ENCODE peak calls at places on chromosomes 13 and 19, in nine cellular contexts. One of them, this sample, is unnamed.
A peak's percentile ranks its signal among the peaks of the same experiment; 100 is the strongest.

GRCh38 chr13:31719214-31719613 is 20.1 kb upstream of the RXFP2 start:
- DNase-seq in nucleus accumbens: no peak
- DNase-seq in aorta: no peak
- DNase-seq in cerebellum: no peak
- DNase-seq in SJCRH30: no peak
- DNase-seq in T-cell: no peak
- DNase-seq in H54: no peak
- DNase-seq in iPS-NIHi11: no peak
- DNase-seq in ovary: no peak
- DNase-seq in this sample: no peak

GRCh38 chr19:46015080-46015960 is 7.5 kb downstream of the PGLYRP1 start:
- DNase-seq in nucleus accumbens: no peak
- DNase-seq in aorta: peak; percentile 60
- DNase-seq in cerebellum: peak; percentile 62
- DNase-seq in SJCRH30: no peak
- DNase-seq in T-cell: peak; percentile 64
- DNase-seq in H54: no peak
- DNase-seq in iPS-NIHi11: peak; percentile 91
- DNase-seq in ovary: no peak
- DNase-seq in this sample: peak; percentile 72

GRCh38 chr19:10471909-10472308 is 31.2 kb downstream of the KEAP1 start:
- DNase-seq in nucleus accumbens: no peak
- DNase-seq in aorta: no peak
- DNase-seq in cerebellum: no peak
- DNase-seq in SJCRH30: peak; percentile 37
- DNase-seq in T-cell: no peak
- DNase-seq in H54: no peak
- DNase-seq in iPS-NIHi11: no peak
- DNase-seq in ovary: no peak
- DNase-seq in this sample: no peak

GRCh38 chr13:95641961-95642621 is 2.4 kb downstream of the DZIP1 start:
- DNase-seq in nucleus accumbens: no peak
- DNase-seq in aorta: peak; percentile 64
- DNase-seq in cerebellum: peak; percentile 23
- DNase-seq in SJCRH30: no peak
- DNase-seq in T-cell: no peak
- DNase-seq in H54: no peak
- DNase-seq in iPS-NIHi11: peak; percentile 49
- DNase-seq in ovary: peak; percentile 37
- DNase-seq in this sample: no peak

GRCh38 chr19:9531933-9532332 is 6.5 kb downstream of the ZNF426 start:
- DNase-seq in nucleus accumbens: no peak
- DNase-seq in aorta: no peak
- DNase-seq in cerebellum: no peak
- DNase-seq in SJCRH30: no peak
- DNase-seq in T-cell: no peak
- DNase-seq in H54: no peak
- DNase-seq in iPS-NIHi11: no peak
- DNase-seq in ovary: no peak
- DNase-seq in this sample: no peak

GRCh38 chr19:10118960-10119359 is 739 bp downstream of the EIF3G start:
- DNase-seq in nucleus accumbens: no peak
- DNase-seq in aorta: no peak
- DNase-seq in cerebellum: no peak
- DNase-seq in SJCRH30: no peak
- DNase-seq in T-cell: no peak
- DNase-seq in H54: no peak
- DNase-seq in iPS-NIHi11: no peak
- DNase-seq in ovary: no peak
- DNase-seq in this sample: no peak

GRCh38 chr13:111860161-111860560 is 206.8 kb upstream of the SOX1 start:
- DNase-seq in nucleus accumbens: no peak
- DNase-seq in aorta: no peak
- DNase-seq in cerebellum: no peak
- DNase-seq in SJCRH30: no peak
- DNase-seq in T-cell: no peak
- DNase-seq in H54: no peak
- DNase-seq in iPS-NIHi11: no peak
- DNase-seq in ovary: no peak
- DNase-seq in this sample: no peak

GRCh38 chr13:83709751-83710515 is 172.3 kb downstream of the SLITRK1 start:
- DNase-seq in nucleus accumbens: no peak
- DNase-seq in aorta: no peak
- DNase-seq in cerebellum: no peak
- DNase-seq in SJCRH30: no peak
- DNase-seq in T-cell: no peak
- DNase-seq in H54: no peak
- DNase-seq in iPS-NIHi11: no peak
- DNase-seq in ovary: no peak
- DNase-seq in this sample: no peak

GRCh38 chr13:48571121-48571901 is 38.4 kb upstream of the RCBTB2 start:
- DNase-seq in nucleus accumbens: no peak
- DNase-seq in aorta: no peak
- DNase-seq in cerebellum: no peak
- DNase-seq in SJCRH30: peak; percentile 78
- DNase-seq in T-cell: no peak
- DNase-seq in H54: no peak
- DNase-seq in iPS-NIHi11: no peak
- DNase-seq in ovary: peak; percentile 38
- DNase-seq in this sample: no peak

GRCh38 chr13:74062933-74063332 is 71.3 kb downstream of the KLF12 start:
- DNase-seq in nucleus accumbens: peak; percentile 5
- DNase-seq in aorta: peak; percentile 80
- DNase-seq in cerebellum: peak; percentile 60
- DNase-seq in SJCRH30: no peak
- DNase-seq in T-cell: no peak
- DNase-seq in H54: no peak
- DNase-seq in iPS-NIHi11: no peak
- DNase-seq in ovary: peak; percentile 52
- DNase-seq in this sample: no peak

GRCh38 chr19:42242071-42242511 is 311 bp downstream of the GSK3A start:
- DNase-seq in nucleus accumbens: no peak
- DNase-seq in aorta: peak; percentile 69
- DNase-seq in cerebellum: no peak
- DNase-seq in SJCRH30: no peak
- DNase-seq in T-cell: no peak
- DNase-seq in H54: no peak
- DNase-seq in iPS-NIHi11: no peak
- DNase-seq in ovary: no peak
- DNase-seq in this sample: no peak

GRCh38 chr13:112248909-112249592 is 127.1 kb upstream of the SPACA7 start:
- DNase-seq in nucleus accumbens: no peak
- DNase-seq in aorta: no peak
- DNase-seq in cerebellum: no peak
- DNase-seq in SJCRH30: no peak
- DNase-seq in T-cell: no peak
- DNase-seq in H54: no peak
- DNase-seq in iPS-NIHi11: no peak
- DNase-seq in ovary: no peak
- DNase-seq in this sample: no peak

GRCh38 chr19:18340990-18341868 is 831 bp downstream of the PGPEP1 start:
- DNase-seq in nucleus accumbens: peak; percentile 39
- DNase-seq in aorta: peak; percentile 72
- DNase-seq in cerebellum: no peak
- DNase-seq in SJCRH30: peak; percentile 75
- DNase-seq in T-cell: peak; percentile 67
- DNase-seq in H54: peak; percentile 82
- DNase-seq in iPS-NIHi11: peak; percentile 70
- DNase-seq in ovary: peak; percentile 73
- DNase-seq in this sample: no peak

GRCh38 chr13:98879965-98880364 is 97.9 kb downstream of the DOCK9 start:
- DNase-seq in nucleus accumbens: no peak
- DNase-seq in aorta: no peak
- DNase-seq in cerebellum: peak; percentile 10
- DNase-seq in SJCRH30: no peak
- DNase-seq in T-cell: no peak
- DNase-seq in H54: no peak
- DNase-seq in iPS-NIHi11: no peak
- DNase-seq in ovary: no peak
- DNase-seq in this sample: no peak

GRCh38 chr13:27295096-27295495 is 24.5 kb downstream of the RASL11A start:
- DNase-seq in nucleus accumbens: no peak
- DNase-seq in aorta: no peak
- DNase-seq in cerebellum: no peak
- DNase-seq in SJCRH30: no peak
- DNase-seq in T-cell: no peak
- DNase-seq in H54: no peak
- DNase-seq in iPS-NIHi11: no peak
- DNase-seq in ovary: no peak
- DNase-seq in this sample: no peak

GRCh38 chr13:106534844-106535551 is 464 bp downstream of the EFNB2 start:
- DNase-seq in nucleus accumbens: no peak
- DNase-seq in aorta: peak; percentile 55
- DNase-seq in cerebellum: peak; percentile 19
- DNase-seq in SJCRH30: peak; percentile 42
- DNase-seq in T-cell: peak; percentile 10
- DNase-seq in H54: peak; percentile 51
- DNase-seq in iPS-NIHi11: peak; percentile 36
- DNase-seq in ovary: peak; percentile 39
- DNase-seq in this sample: peak; percentile 56

GRCh38 chr19:5933391-5933998 is 19.4 kb downstream of the CAPS start:
- DNase-seq in nucleus accumbens: no peak
- DNase-seq in aorta: no peak
- DNase-seq in cerebellum: no peak
- DNase-seq in SJCRH30: no peak
- DNase-seq in T-cell: no peak
- DNase-seq in H54: no peak
- DNase-seq in iPS-NIHi11: no peak
- DNase-seq in ovary: no peak
- DNase-seq in this sample: no peak

GRCh38 chr19:27746691-27747380 is 1466.1 kb downstream of the UQCRFS1 start:
- DNase-seq in nucleus accumbens: no peak
- DNase-seq in aorta: no peak
- DNase-seq in cerebellum: peak; percentile 52
- DNase-seq in SJCRH30: peak; percentile 21
- DNase-seq in T-cell: no peak
- DNase-seq in H54: no peak
- DNase-seq in iPS-NIHi11: peak; percentile 59
- DNase-seq in ovary: peak; percentile 17
- DNase-seq in this sample: no peak

GRCh38 chr19:49335071-49335783 is at the start of gene CD37:
- DNase-seq in nucleus accumbens: no peak
- DNase-seq in aorta: peak; percentile 58
- DNase-seq in cerebellum: no peak
- DNase-seq in SJCRH30: no peak
- DNase-seq in T-cell: peak; percentile 65
- DNase-seq in H54: no peak
- DNase-seq in iPS-NIHi11: no peak
- DNase-seq in ovary: no peak
- DNase-seq in this sample: no peak

GRCh38 chr13:26653310-26653709 is 95.8 kb downstream of the WASF3 start:
- DNase-seq in nucleus accumbens: no peak
- DNase-seq in aorta: no peak
- DNase-seq in cerebellum: no peak
- DNase-seq in SJCRH30: no peak
- DNase-seq in T-cell: no peak
- DNase-seq in H54: no peak
- DNase-seq in iPS-NIHi11: no peak
- DNase-seq in ovary: no peak
- DNase-seq in this sample: no peak

GRCh38 chr13:19860884-19861655 is 2.4 kb downstream of the ZMYM5 start:
- DNase-seq in nucleus accumbens: no peak
- DNase-seq in aorta: peak; percentile 49
- DNase-seq in cerebellum: no peak
- DNase-seq in SJCRH30: peak; percentile 76
- DNase-seq in T-cell: peak; percentile 4
- DNase-seq in H54: no peak
- DNase-seq in iPS-NIHi11: no peak
- DNase-seq in ovary: no peak
- DNase-seq in this sample: no peak

GRCh38 chr13:26024558-26024957 is 27.3 kb downstream of the SHISA2 start:
- DNase-seq in nucleus accumbens: no peak
- DNase-seq in aorta: no peak
- DNase-seq in cerebellum: no peak
- DNase-seq in SJCRH30: peak; percentile 78
- DNase-seq in T-cell: no peak
- DNase-seq in H54: no peak
- DNase-seq in iPS-NIHi11: no peak
- DNase-seq in ovary: no peak
- DNase-seq in this sample: no peak

GRCh38 chr13:113119166-113119821 is 3.3 kb upstream of the F10 start:
- DNase-seq in nucleus accumbens: no peak
- DNase-seq in aorta: no peak
- DNase-seq in cerebellum: no peak
- DNase-seq in SJCRH30: no peak
- DNase-seq in T-cell: no peak
- DNase-seq in H54: no peak
- DNase-seq in iPS-NIHi11: no peak
- DNase-seq in ovary: peak; percentile 8
- DNase-seq in this sample: no peak

GRCh38 chr19:15759962-15760565 is 22.3 kb downstream of the OR10H3 start:
- DNase-seq in nucleus accumbens: no peak
- DNase-seq in aorta: no peak
- DNase-seq in cerebellum: no peak
- DNase-seq in SJCRH30: peak; percentile 21
- DNase-seq in T-cell: no peak
- DNase-seq in H54: no peak
- DNase-seq in iPS-NIHi11: no peak
- DNase-seq in ovary: no peak
- DNase-seq in this sample: no peak

GRCh38 chr19:18529782-18530181 is 7.9 kb upstream of the ELL start:
- DNase-seq in nucleus accumbens: no peak
- DNase-seq in aorta: no peak
- DNase-seq in cerebellum: no peak
- DNase-seq in SJCRH30: no peak
- DNase-seq in T-cell: no peak
- DNase-seq in H54: no peak
- DNase-seq in iPS-NIHi11: no peak
- DNase-seq in ovary: no peak
- DNase-seq in this sample: no peak

GRCh38 chr13:107365466-107366215 is 797.7 kb upstream of the ARGLU1 start:
- DNase-seq in nucleus accumbens: no peak
- DNase-seq in aorta: no peak
- DNase-seq in cerebellum: no peak
- DNase-seq in SJCRH30: no peak
- DNase-seq in T-cell: no peak
- DNase-seq in H54: no peak
- DNase-seq in iPS-NIHi11: no peak
- DNase-seq in ovary: no peak
- DNase-seq in this sample: no peak

GRCh38 chr13:79522583-79522982 is 41.6 kb downstream of the NDFIP2 start:
- DNase-seq in nucleus accumbens: no peak
- DNase-seq in aorta: no peak
- DNase-seq in cerebellum: no peak
- DNase-seq in SJCRH30: peak; percentile 65
- DNase-seq in T-cell: no peak
- DNase-seq in H54: no peak
- DNase-seq in iPS-NIHi11: no peak
- DNase-seq in ovary: no peak
- DNase-seq in this sample: no peak

GRCh38 chr19:18278521-18279265 is 2.7 kb downstream of the JUND start:
- DNase-seq in nucleus accumbens: no peak
- DNase-seq in aorta: no peak
- DNase-seq in cerebellum: no peak
- DNase-seq in SJCRH30: no peak
- DNase-seq in T-cell: peak; percentile 37
- DNase-seq in H54: no peak
- DNase-seq in iPS-NIHi11: no peak
- DNase-seq in ovary: peak; percentile 68
- DNase-seq in this sample: no peak

GRCh38 chr13:90979059-90979458 is 368.4 kb upstream of the MIR17HG start:
- DNase-seq in nucleus accumbens: no peak
- DNase-seq in aorta: no peak
- DNase-seq in cerebellum: no peak
- DNase-seq in SJCRH30: no peak
- DNase-seq in T-cell: no peak
- DNase-seq in H54: no peak
- DNase-seq in iPS-NIHi11: no peak
- DNase-seq in ovary: no peak
- DNase-seq in this sample: no peak